ENCODE peak calls at places on chromosomes 2 and 18, in seven cellular contexts. One of them, this sample, is unnamed.

GRCh38 chr2:16664052-16664731 is 1.4 kb downstream of the CYRIA start:
- DNase-seq in HCT116: no peak
- DNase-seq in AG04450: peak
- DNase-seq in RWPE1: no peak
- DNase-seq in H9: peak
- DNase-seq in fibroblast of lung: peak
- DNase-seq in uterus: peak
- DNase-seq in this sample: peak

GRCh38 chr2:71534201-71534600 is 80.8 kb downstream of the DYSF start:
- DNase-seq in HCT116: no peak
- DNase-seq in AG04450: no peak
- DNase-seq in RWPE1: no peak
- DNase-seq in H9: peak
- DNase-seq in fibroblast of lung: no peak
- DNase-seq in uterus: no peak
- DNase-seq in this sample: no peak

GRCh38 chr2:174788291-174788929 is 24.1 kb upstream of the CHRNA1 start:
- DNase-seq in HCT116: peak
- DNase-seq in AG04450: no peak
- DNase-seq in RWPE1: no peak
- DNase-seq in H9: peak
- DNase-seq in fibroblast of lung: peak
- DNase-seq in uterus: no peak
- DNase-seq in this sample: no peak

GRCh38 chr2:201768918-201769317 is 11.8 kb downstream of the ALS2 start:
- DNase-seq in HCT116: no peak
- DNase-seq in AG04450: no peak
- DNase-seq in RWPE1: no peak
- DNase-seq in H9: no peak
- DNase-seq in fibroblast of lung: peak
- DNase-seq in uterus: no peak
- DNase-seq in this sample: no peak

GRCh38 chr2:203061346-203061745 is 46.7 kb downstream of the NBEAL1 start:
- DNase-seq in HCT116: no peak
- DNase-seq in AG04450: peak
- DNase-seq in RWPE1: no peak
- DNase-seq in H9: no peak
- DNase-seq in fibroblast of lung: peak
- DNase-seq in uterus: no peak
- DNase-seq in this sample: no peak

GRCh38 chr2:124810132-124810531 is 785.0 kb downstream of the CNTNAP5 start:
- DNase-seq in HCT116: no peak
- DNase-seq in AG04450: no peak
- DNase-seq in RWPE1: peak
- DNase-seq in H9: peak
- DNase-seq in fibroblast of lung: no peak
- DNase-seq in uterus: no peak
- DNase-seq in this sample: no peak

GRCh38 chr2:31813016-31813415 is 197.8 kb downstream of the MEMO1 start:
- DNase-seq in HCT116: no peak
- DNase-seq in AG04450: no peak
- DNase-seq in RWPE1: no peak
- DNase-seq in H9: no peak
- DNase-seq in fibroblast of lung: no peak
- DNase-seq in uterus: no peak
- DNase-seq in this sample: no peak

GRCh38 chr2:120204022-120204405 is 19.2 kb downstream of the TMEM185B start:
- DNase-seq in HCT116: no peak
- DNase-seq in AG04450: no peak
- DNase-seq in RWPE1: no peak
- DNase-seq in H9: peak
- DNase-seq in fibroblast of lung: no peak
- DNase-seq in uterus: no peak
- DNase-seq in this sample: no peak

GRCh38 chr2:236847538-236848263 is 238.0 kb upstream of the COPS8 start:
- DNase-seq in HCT116: no peak
- DNase-seq in AG04450: no peak
- DNase-seq in RWPE1: no peak
- DNase-seq in H9: peak
- DNase-seq in fibroblast of lung: no peak
- DNase-seq in uterus: no peak
- DNase-seq in this sample: no peak

GRCh38 chr2:175282300-175282699 is 100.8 kb upstream of the ATP5MC3 start:
- DNase-seq in HCT116: peak
- DNase-seq in AG04450: no peak
- DNase-seq in RWPE1: peak
- DNase-seq in H9: no peak
- DNase-seq in fibroblast of lung: peak
- DNase-seq in uterus: no peak
- DNase-seq in this sample: no peak

GRCh38 chr18:72375628-72376027 is 168.5 kb downstream of the CBLN2 start:
- DNase-seq in HCT116: no peak
- DNase-seq in AG04450: peak
- DNase-seq in RWPE1: no peak
- DNase-seq in H9: no peak
- DNase-seq in fibroblast of lung: peak
- DNase-seq in uterus: no peak
- DNase-seq in this sample: peak

GRCh38 chr2:152453129-152453642 is 118.2 kb downstream of the FMNL2 start:
- DNase-seq in HCT116: no peak
- DNase-seq in AG04450: no peak
- DNase-seq in RWPE1: no peak
- DNase-seq in H9: peak
- DNase-seq in fibroblast of lung: peak
- DNase-seq in uterus: no peak
- DNase-seq in this sample: no peak

GRCh38 chr2:163370169-163370886 is 365.5 kb downstream of the FIGN start:
- DNase-seq in HCT116: no peak
- DNase-seq in AG04450: no peak
- DNase-seq in RWPE1: peak
- DNase-seq in H9: no peak
- DNase-seq in fibroblast of lung: peak
- DNase-seq in uterus: no peak
- DNase-seq in this sample: peak

GRCh38 chr18:26504831-26505230 is 43.5 kb downstream of the KCTD1 start:
- DNase-seq in HCT116: no peak
- DNase-seq in AG04450: no peak
- DNase-seq in RWPE1: no peak
- DNase-seq in H9: no peak
- DNase-seq in fibroblast of lung: no peak
- DNase-seq in uterus: no peak
- DNase-seq in this sample: no peak

GRCh38 chr2:71935291-71935848 is 212.3 kb downstream of the CYP26B1 start:
- DNase-seq in HCT116: no peak
- DNase-seq in AG04450: no peak
- DNase-seq in RWPE1: no peak
- DNase-seq in H9: peak
- DNase-seq in fibroblast of lung: peak
- DNase-seq in uterus: peak
- DNase-seq in this sample: no peak

GRCh38 chr2:216775043-216775453 is 79.7 kb upstream of the IGFBP5 start:
- DNase-seq in HCT116: peak
- DNase-seq in AG04450: peak
- DNase-seq in RWPE1: peak
- DNase-seq in H9: no peak
- DNase-seq in fibroblast of lung: peak
- DNase-seq in uterus: peak
- DNase-seq in this sample: peak

GRCh38 chr2:216773072-216773471 is 77.7 kb upstream of the IGFBP5 start:
- DNase-seq in HCT116: no peak
- DNase-seq in AG04450: no peak
- DNase-seq in RWPE1: no peak
- DNase-seq in H9: no peak
- DNase-seq in fibroblast of lung: no peak
- DNase-seq in uterus: no peak
- DNase-seq in this sample: no peak

GRCh38 chr2:216774180-216774579 is 78.8 kb upstream of the IGFBP5 start:
- DNase-seq in HCT116: no peak
- DNase-seq in AG04450: no peak
- DNase-seq in RWPE1: no peak
- DNase-seq in H9: no peak
- DNase-seq in fibroblast of lung: peak
- DNase-seq in uterus: no peak
- DNase-seq in this sample: no peak

GRCh38 chr2:216776076-216776726 is 80.9 kb upstream of the IGFBP5 start:
- DNase-seq in HCT116: no peak
- DNase-seq in AG04450: no peak
- DNase-seq in RWPE1: no peak
- DNase-seq in H9: no peak
- DNase-seq in fibroblast of lung: peak
- DNase-seq in uterus: no peak
- DNase-seq in this sample: no peak

GRCh38 chr2:216774620-216775019 is 79.3 kb upstream of the IGFBP5 start:
- DNase-seq in HCT116: no peak
- DNase-seq in AG04450: peak
- DNase-seq in RWPE1: no peak
- DNase-seq in H9: no peak
- DNase-seq in fibroblast of lung: peak
- DNase-seq in uterus: peak
- DNase-seq in this sample: no peak
- H3K27ac ChIP-seq in HCT116: no peak
- H3K27ac ChIP-seq in AG04450: peak
- H3K27ac ChIP-seq in RWPE1: no peak
- H3K27ac ChIP-seq in H9: no peak
- H3K27ac ChIP-seq in fibroblast of lung: peak
- H3K27ac ChIP-seq in uterus: peak
- H3K27ac ChIP-seq in this sample: no peak

GRCh38 chr18:23191232-23191631 is 55.9 kb downstream of the CABLES1 start:
- DNase-seq in HCT116: no peak
- DNase-seq in AG04450: no peak
- DNase-seq in RWPE1: no peak
- DNase-seq in H9: no peak
- DNase-seq in fibroblast of lung: no peak
- DNase-seq in uterus: no peak
- DNase-seq in this sample: no peak
- H3K27ac ChIP-seq in HCT116: no peak
- H3K27ac ChIP-seq in AG04450: no peak
- H3K27ac ChIP-seq in RWPE1: no peak
- H3K27ac ChIP-seq in H9: no peak
- H3K27ac ChIP-seq in fibroblast of lung: no peak
- H3K27ac ChIP-seq in uterus: no peak
- H3K27ac ChIP-seq in this sample: no peak

GRCh38 chr2:74515271-74516069 is 1.2 kb downstream of the TLX2 start:
- DNase-seq in HCT116: no peak
- DNase-seq in AG04450: no peak
- DNase-seq in RWPE1: no peak
- DNase-seq in H9: peak
- DNase-seq in fibroblast of lung: no peak
- DNase-seq in uterus: no peak
- DNase-seq in this sample: no peak
- H3K27ac ChIP-seq in HCT116: no peak
- H3K27ac ChIP-seq in AG04450: no peak
- H3K27ac ChIP-seq in RWPE1: no peak
- H3K27ac ChIP-seq in H9: no peak
- H3K27ac ChIP-seq in fibroblast of lung: no peak
- H3K27ac ChIP-seq in uterus: no peak
- H3K27ac ChIP-seq in this sample: no peak

DNA sequence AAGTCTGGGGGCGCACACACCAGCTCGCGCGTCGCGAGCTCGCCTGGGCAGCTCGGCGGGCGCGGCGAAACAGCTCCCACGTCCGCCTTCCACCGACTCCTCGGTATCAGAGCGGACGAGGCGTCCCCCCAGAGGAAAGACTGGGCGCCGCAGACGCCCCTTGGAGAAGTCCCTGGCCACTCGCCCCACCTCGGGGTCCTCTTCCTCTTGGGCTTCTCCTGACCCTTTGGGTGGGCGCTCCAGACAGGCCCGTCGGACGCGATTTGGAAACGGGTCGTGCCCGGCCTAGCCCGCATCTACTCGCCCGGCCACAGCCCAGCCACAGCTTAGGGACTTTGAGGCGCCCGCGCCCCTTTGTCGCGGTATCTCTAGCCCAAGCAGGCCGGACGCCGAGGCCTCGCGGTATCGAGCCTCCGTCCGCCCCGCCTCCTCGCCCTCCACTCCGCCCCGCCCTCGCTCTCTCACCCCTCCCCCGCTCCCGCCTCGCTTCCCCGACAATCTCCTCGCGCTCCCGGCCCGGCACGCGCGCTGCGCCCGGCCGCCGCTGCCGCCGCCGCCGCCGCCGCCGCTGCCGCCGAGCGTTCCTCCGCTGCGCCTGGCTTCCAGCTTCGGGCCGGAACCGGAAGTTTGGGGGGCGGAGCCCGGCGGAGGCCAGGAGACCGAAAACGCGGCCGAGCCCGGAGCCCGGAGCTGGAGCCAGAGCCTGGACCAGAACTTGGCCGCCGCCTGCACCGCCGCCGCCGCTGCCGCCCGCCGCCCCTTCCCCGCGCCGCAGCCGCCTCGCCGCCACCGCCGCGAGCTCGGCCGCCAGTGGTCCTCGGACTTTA is 752 bp upstream of the ACVR2A start:
- DNase-seq in HCT116: peak
- DNase-seq in AG04450: peak
- DNase-seq in RWPE1: peak
- DNase-seq in H9: peak
- DNase-seq in fibroblast of lung: peak
- DNase-seq in uterus: peak
- DNase-seq in this sample: peak
- H3K27ac ChIP-seq in HCT116: peak
- H3K27ac ChIP-seq in AG04450: peak
- H3K27ac ChIP-seq in RWPE1: peak
- H3K27ac ChIP-seq in H9: peak
- H3K27ac ChIP-seq in fibroblast of lung: peak
- H3K27ac ChIP-seq in uterus: peak
- H3K27ac ChIP-seq in this sample: peak

DNA sequence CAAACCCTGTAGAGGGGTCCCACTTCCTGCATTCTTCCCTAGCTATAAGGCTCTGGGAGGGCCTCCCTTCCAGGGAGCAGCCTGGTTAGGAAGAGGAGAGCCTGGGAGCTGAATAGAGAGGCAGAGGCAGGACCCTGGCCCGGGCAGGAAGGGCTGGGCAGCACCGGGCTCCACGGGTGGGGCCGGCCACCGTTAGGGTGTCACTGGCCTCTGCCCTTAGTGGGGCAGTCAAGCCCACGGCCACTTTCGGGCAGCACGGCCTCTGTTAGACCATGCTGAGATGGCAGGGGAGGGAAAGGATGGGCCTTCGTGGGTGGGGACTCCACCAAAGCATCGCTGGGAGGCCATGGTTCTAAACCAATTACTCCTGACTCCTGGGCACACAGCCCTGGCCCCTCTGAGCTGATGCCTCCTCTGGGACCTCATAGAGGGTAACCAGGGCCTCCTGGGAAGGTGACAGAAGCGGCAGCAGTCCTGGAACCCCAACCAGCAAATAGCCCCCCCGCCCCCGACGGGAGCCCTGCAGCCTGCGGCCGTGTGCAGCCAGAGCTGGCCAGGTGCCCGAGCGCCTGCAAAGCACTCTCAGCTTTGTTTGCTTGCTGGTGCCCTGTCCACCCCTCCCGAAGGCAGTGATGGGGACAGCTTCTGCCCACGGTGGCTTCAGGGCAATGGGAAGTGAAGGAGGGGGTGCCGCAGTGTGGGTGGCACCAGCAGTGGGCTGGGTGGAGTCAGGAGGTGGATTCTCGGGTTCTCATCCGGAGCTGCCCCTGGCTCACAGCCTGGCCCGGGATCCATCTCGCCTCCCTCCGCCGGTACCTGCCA is 16.3 kb upstream of the HPCAL1 start:
- DNase-seq in HCT116: no peak
- DNase-seq in AG04450: no peak
- DNase-seq in RWPE1: no peak
- DNase-seq in H9: no peak
- DNase-seq in fibroblast of lung: no peak
- DNase-seq in uterus: no peak
- DNase-seq in this sample: no peak
- H3K27ac ChIP-seq in HCT116: peak
- H3K27ac ChIP-seq in AG04450: no peak
- H3K27ac ChIP-seq in RWPE1: peak
- H3K27ac ChIP-seq in H9: no peak
- H3K27ac ChIP-seq in fibroblast of lung: no peak
- H3K27ac ChIP-seq in uterus: no peak
- H3K27ac ChIP-seq in this sample: no peak